ENCODE peak calls at places on chromosomes 12 and 14, in seven cellular contexts. G is NCI-H510A treated with DMSO at 0.1 percent for 48 hours; H is activated CD4-positive, alpha-beta T cell treated with anti-CD3 and anti-CD28 coated beads, Interleukin-2, amount 50 U/mL, for 48 hours; F is stimulated activated CD8-positive, alpha-beta memory T cell treated with anti-CD3 and anti-CD28 coated beads, Interleukin-15, amount 100 ng/mL, for 24 hours; Y is HT1080; N is brain pericyte; D is HTR-8/SVneo. A is an unnamed sample.
A peak's percentile ranks its signal among the peaks of the same experiment; 100 is the strongest.

GRCh38 chr12:75525263-75525662 is 13.9 kb upstream of the KRR1 start:
- DNase-seq in N (no peak), F (no peak), Y (no peak), H (no peak), G (no peak), D (no peak), A (no peak)

GRCh38 chr12:113422929-113423669 is 919 bp downstream of the SDSL start:
- DNase-seq in G (no peak), D (no peak), N (no peak), Y (no peak), H (no peak), F (no peak), A (peak; percentile 30)

GRCh38 chr14:39426605-39427004 is 5.6 kb downstream of the FBXO33 start:
- DNase-seq in F (no peak), G (peak; percentile 75), H (no peak), D (peak; percentile 27), N (no peak), Y (peak; percentile 63), A (peak; percentile 31)

GRCh38 chr12:71840226-71840847 is 778 bp downstream of the TBC1D15 start:
- DNase-seq in H (peak; percentile 13), D (peak; percentile 45), Y (peak; percentile 56), F (no peak), G (no peak), N (no peak), A (peak; percentile 86)

GRCh38 chr12:95796225-95796981 is 5.8 kb upstream of the NTN4 start:
- DNase-seq in N (no peak), D (no peak), Y (no peak), F (no peak), G (no peak), H (no peak), A (peak; percentile 46)

GRCh38 chr14:65229431-65230286 is 127.3 kb upstream of the MAX start:
- DNase-seq in Y (no peak), G (peak; percentile 73), F (peak; percentile 6), N (no peak), H (peak; percentile 46), D (peak; percentile 66), A (peak; percentile 41)

GRCh38 chr12:42483534-42483857 is 106.0 kb downstream of the PRICKLE1 start:
- DNase-seq in D (peak; percentile 45), N (no peak), G (no peak), Y (no peak), H (peak; percentile 9), F (peak; percentile 1), A (peak; percentile 42)

GRCh38 chr14:91555531-91555930 is 45.4 kb upstream of the PPP4R3A start:
- DNase-seq in D (no peak), F (no peak), G (no peak), H (no peak), Y (no peak), N (no peak), A (no peak)

GRCh38 chr12:86376052-86376451 is 119.9 kb upstream of the MGAT4C start:
- DNase-seq in H (no peak), D (no peak), F (no peak), Y (peak; percentile 7), N (no peak), G (no peak), A (no peak)

GRCh38 chr12:79557690-79558315 is 133.0 kb downstream of the PAWR start:
- DNase-seq in D (no peak), F (no peak), G (no peak), N (no peak), H (no peak), Y (no peak), A (no peak)

GRCh38 chr14:51846631-51847488 is 13.6 kb upstream of the GNG2 start:
- DNase-seq in G (peak; percentile 3), Y (peak; percentile 41), D (no peak), F (peak; percentile 47), N (no peak), H (peak; percentile 79), A (no peak)

A was measured in mammary epithelial cell.